ENCODE peak calls at places on chromosomes 11 and 22, in four cellular contexts. H is tibial nerve, E is left lung, Z is K562. S is an unnamed sample.

GRCh38 chr11:129089279-129089678 is 102.8 kb downstream of the ARHGAP32 start:
- DNase-seq in E (no peak), Z (no peak), H (no peak), S (no peak)

GRCh38 chr11:66363805-66364535 is 7.6 kb downstream of the SLC29A2 start:
- DNase-seq in E (peak; percentile 88), Z (peak; percentile 85), H (no peak), S (peak; percentile 72)

GRCh38 chr11:60915250-60915914 is 1.4 kb downstream of the TMEM109 start:
- DNase-seq in Z (peak; percentile 27), H (peak; percentile 34), E (peak; percentile 85), S (peak; percentile 81)

GRCh38 chr11:11857769-11858168 is 16.0 kb downstream of the USP47 start:
- DNase-seq in E (no peak), H (no peak), Z (peak; percentile 38), S (no peak)

GRCh38 chr11:111452146-111452545 is 60.0 kb downstream of the BTG4 start:
- DNase-seq in E (no peak), H (no peak), Z (no peak), S (no peak)

GRCh38 chr11:101187748-101188147 is 58.1 kb upstream of the PGR start:
- DNase-seq in Z (no peak), H (no peak), E (no peak), S (no peak)

GRCh38 chr22:48532986-48533385 is 1294.7 kb downstream of the BRD1 start:
- DNase-seq in H (no peak), Z (no peak), E (peak; percentile 59), S (no peak)

GRCh38 chr11:68704887-68705286 is 20.5 kb downstream of the GAL start:
- DNase-seq in E (no peak), H (no peak), Z (peak; percentile 33), S (no peak)

GRCh38 chr11:26947379-26947844 is 46.5 kb upstream of the FIBIN start:
- DNase-seq in E (no peak), H (peak; percentile 29), Z (no peak), S (peak; percentile 52)

GRCh38 chr11:57566564-57567209 is 785 bp downstream of the UBE2L6 start:
- DNase-seq in H (no peak), E (no peak), Z (no peak), S (no peak)

GRCh38 chr22:26502688-26503561 is 9.3 kb downstream of the TFIP11 start:
- DNase-seq in E (no peak), H (no peak), Z (peak; percentile 37), S (peak; percentile 75)

GRCh38 chr22:50656122-50657070 is 16.2 kb upstream of the SHANK3 start:
- DNase-seq in E (peak; percentile 70), Z (no peak), H (no peak), S (peak; percentile 63)

GRCh38 chr11:95149659-95150294 is 60.1 kb downstream of the ENDOD1 start:
- DNase-seq in Z (no peak), H (peak; percentile 35), E (no peak), S (peak; percentile 31)

GRCh38 chr11:12249590-12250260 is 127.6 kb upstream of the PARVA start:
- DNase-seq in H (no peak), Z (no peak), E (no peak), S (no peak)

GRCh38 chr11:57316017-57316416 is 8.7 kb downstream of the TNKS1BP1 start:
- DNase-seq in Z (peak; percentile 35), E (no peak), H (no peak), S (peak; percentile 82)

GRCh38 chr22:49513358-49513851 is 314.3 kb downstream of the BRD1 start:
- DNase-seq in E (no peak), Z (no peak), H (no peak), S (no peak)

GRCh38 chr11:111941963-111942362 is 4.8 kb downstream of the DIXDC1 start:
- DNase-seq in H (no peak), Z (no peak), E (no peak), S (peak; percentile 55)

GRCh38 chr22:24730864-24731263 is 43.7 kb downstream of the PIWIL3 start:
- DNase-seq in E (no peak), Z (no peak), H (no peak), S (no peak)

GRCh38 chr11:80616070-80616800 is 1175.4 kb upstream of the TENM4 start:
- DNase-seq in H (no peak), E (no peak), Z (no peak), S (no peak)

GRCh38 chr22:42544686-42545085 is 9.1 kb upstream of the SERHL2 start:
- DNase-seq in H (no peak), E (no peak), Z (peak; percentile 54), S (no peak)

GRCh38 chr11:2217211-2218081 is 45.8 kb upstream of the TH start:
- DNase-seq in H (no peak), E (peak; percentile 73), Z (no peak), S (no peak)

GRCh38 chr22:49305215-49305965 is 522.3 kb downstream of the BRD1 start:
- DNase-seq in E (peak; percentile 90), H (no peak), Z (peak; percentile 63), S (no peak)

GRCh38 chr11:3959015-3959917 is 103.8 kb downstream of the STIM1 start:
- DNase-seq in E (no peak), Z (peak; percentile 51), H (no peak), S (no peak)

DNA sequence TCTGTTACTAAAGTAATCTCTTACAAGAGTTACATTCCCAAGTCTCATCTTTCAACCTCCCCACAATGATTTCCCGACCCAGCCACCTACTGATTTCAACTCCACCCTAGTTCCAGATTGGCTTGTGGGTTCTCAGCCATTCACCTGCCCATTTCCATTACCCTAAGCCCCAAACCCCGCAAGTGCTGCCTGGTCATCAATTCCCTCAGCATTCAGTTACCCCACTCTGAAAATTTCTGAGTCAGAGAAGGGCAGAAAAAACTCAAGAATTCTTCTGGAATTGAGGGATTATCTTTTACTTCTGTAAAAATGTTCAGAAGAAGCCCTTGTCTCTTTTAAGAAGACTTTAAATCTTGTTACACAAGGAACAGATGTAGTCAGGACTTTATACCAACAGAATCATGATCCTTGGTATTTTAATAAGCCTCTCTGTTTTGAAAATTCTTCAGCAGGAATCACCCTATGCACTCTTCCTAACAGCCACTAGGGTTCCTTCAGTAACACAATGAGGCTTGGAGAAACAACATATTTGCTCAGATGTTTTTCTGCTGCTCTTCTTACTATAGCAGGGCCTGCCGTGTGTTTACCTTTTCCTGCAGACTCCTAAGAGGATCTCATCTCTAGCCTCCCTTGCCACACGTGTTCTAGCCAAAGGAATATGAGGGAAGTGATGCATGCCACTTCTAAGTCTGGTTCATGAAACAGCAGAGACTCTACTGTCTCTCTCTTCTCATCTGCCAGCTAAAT is 29.2 kb upstream of the PAMR1 start:
- DNase-seq in H (no peak), Z (no peak), E (no peak), S (no peak)
- TF ChIP-seq CTCF in H (peak; percentile 13), Z (no peak), E (no peak), S (no peak)

DNA sequence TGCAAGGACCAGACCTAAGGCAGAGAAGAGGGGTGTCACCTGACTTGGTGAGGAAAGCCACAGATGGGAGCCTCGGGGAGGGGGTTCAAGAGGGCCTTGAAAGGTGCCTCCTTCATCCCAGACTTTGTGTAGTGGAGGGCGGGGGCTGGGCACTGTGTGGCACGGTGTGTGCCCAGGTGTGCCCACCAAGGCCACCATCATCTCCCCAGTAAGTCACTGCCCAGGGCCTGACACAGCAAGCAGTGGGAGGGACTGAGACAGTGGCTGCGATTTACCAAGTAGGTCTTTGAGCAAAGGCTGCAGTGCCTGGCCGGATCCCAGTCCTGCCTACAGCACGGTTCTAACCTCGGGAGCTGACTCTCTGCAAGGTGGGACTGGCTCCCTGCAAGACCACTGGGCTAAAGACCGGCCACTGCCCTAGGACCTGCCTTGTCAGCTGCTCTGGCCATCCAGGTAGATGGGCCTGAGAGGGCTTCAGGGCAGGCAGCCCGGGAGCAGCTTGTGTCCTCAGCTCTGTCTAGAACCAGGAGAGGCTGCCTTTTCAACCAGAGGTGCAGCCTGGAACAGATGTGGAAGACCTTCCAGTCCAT is 1.4 kb downstream of the OSM start:
- DNase-seq in E (no peak), Z (no peak), H (no peak), S (no peak)
- H3K27ac ChIP-seq in E (peak overlapping the region; percentile 94), Z (no peak overlapping the region), H (peak overlapping the region; percentile 70), S (no peak overlapping the region)

GRCh38 chr11:35998651-35999050 is 54.8 kb downstream of the LDLRAD3 start:
- DNase-seq in H (no peak), E (no peak), Z (no peak), S (no peak)

GRCh38 chr11:36000616-36001190 is 56.8 kb downstream of the LDLRAD3 start:
- DNase-seq in E (no peak), H (no peak), Z (no peak), S (no peak)

GRCh38 chr11:35995872-35996271 is 52.0 kb downstream of the LDLRAD3 start:
- DNase-seq in H (no peak), E (no peak), Z (no peak), S (no peak)

GRCh38 chr11:35994421-35994820 is 50.6 kb downstream of the LDLRAD3 start:
- DNase-seq in E (no peak), Z (no peak), H (no peak), S (no peak)

GRCh38 chr11:35997908-35998307 is 54.0 kb downstream of the LDLRAD3 start:
- DNase-seq in Z (no peak), E (no peak), H (no peak), S (no peak)
- TF ChIP-seq CTCF in Z (no peak), E (no peak), H (no peak), S (no peak)

GRCh38 chr11:114124601-114125144 is 65.2 kb downstream of the ZBTB16 start:
- DNase-seq in E (no peak), H (no peak), Z (no peak), S (peak; percentile 82)
- H3K27ac ChIP-seq in E (no peak overlapping the region), H (no peak overlapping the region), Z (no peak overlapping the region), S (peak overlapping the region; percentile 99)

DNA sequence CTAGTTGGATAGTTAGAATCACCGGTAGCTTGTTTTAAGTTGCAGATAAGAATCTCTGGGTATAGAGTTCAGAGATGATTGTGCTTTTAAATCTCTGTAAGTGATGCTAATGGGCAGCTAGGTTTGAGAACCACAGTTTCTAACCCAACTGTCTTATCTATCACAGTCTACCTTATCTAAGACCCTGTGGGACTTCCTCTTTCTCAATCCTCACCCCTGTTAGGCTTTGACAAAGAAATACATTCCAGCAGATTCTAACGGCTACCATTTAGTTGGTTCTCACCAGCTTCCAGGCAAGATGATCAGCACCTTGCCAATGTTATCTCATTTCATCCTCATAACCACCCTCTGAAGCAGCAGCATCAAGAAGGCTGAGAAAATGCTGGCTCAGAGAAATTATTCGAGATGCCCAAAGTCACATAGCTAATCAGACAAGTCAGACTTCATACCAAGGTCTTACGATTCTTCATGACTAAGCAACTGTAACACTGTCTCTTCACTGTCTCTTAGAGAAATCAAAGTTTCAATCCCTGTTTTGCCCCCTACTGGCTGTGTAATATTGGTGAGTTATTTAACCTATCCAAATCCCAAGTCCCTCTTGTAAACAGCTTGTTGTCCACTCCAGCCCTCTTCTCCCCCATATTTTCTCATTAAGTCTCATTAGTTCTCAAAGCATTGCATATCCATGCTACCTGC is 192.4 kb upstream of the API5 start:
- DNase-seq in H (no peak), Z (no peak), E (no peak), S (no peak)
- TF ChIP-seq CTCF in H (no peak), Z (no peak), E (no peak), S (no peak)

GRCh38 chr22:38033522-38034277 is 23.5 kb upstream of the PICK1 start:
- DNase-seq in Z (no peak), H (no peak), E (peak; percentile 70), S (no peak)
- H3K27ac ChIP-seq in Z (peak overlapping the region; percentile 89), H (peak overlapping the region; percentile 79), E (peak overlapping the region; percentile 72), S (no peak overlapping the region)